ENCODE peak calls at places on chromosomes 2 and 18, in four cellular contexts. S is NCI-H1092, C is AG04449, D is NCI-H2081. M is an unnamed sample.

GRCh38 chr2:211077216-211077764 is 520.9 kb downstream of the CPS1 start:
- DNase-seq in S (no peak), C (no peak), D (peak), M (no peak)

GRCh38 chr2:222290691-222291484 is 7.9 kb downstream of the PAX3 start:
- DNase-seq in S (peak), C (no peak), D (no peak), M (no peak)

GRCh38 chr2:157785866-157786662 is 90.1 kb downstream of the ACVR1 start:
- DNase-seq in S (no peak), C (no peak), D (no peak), M (no peak)

GRCh38 chr2:230790981-230791380 is 73.8 kb upstream of the ITM2C start:
- DNase-seq in S (no peak), C (no peak), D (no peak), M (no peak)

GRCh38 chr2:152355411-152355831 is 20.4 kb downstream of the FMNL2 start:
- DNase-seq in S (no peak), C (no peak), D (no peak), M (no peak)

GRCh38 chr2:197613509-197613987 is 61.8 kb downstream of the RFTN2 start:
- DNase-seq in S (no peak), C (no peak), D (peak), M (peak)

GRCh38 chr2:65350714-65351113 is 81.7 kb downstream of the SPRED2 start:
- DNase-seq in S (no peak), C (no peak), D (no peak), M (no peak)

GRCh38 chr2:226799211-226799975 is at the start of gene IRS1:
- DNase-seq in S (no peak), C (no peak), D (peak), M (no peak)

GRCh38 chr2:43314299-43314927 is 88.0 kb upstream of the ZFP36L2 start:
- DNase-seq in S (no peak), C (no peak), D (no peak), M (no peak)

GRCh38 chr2:73203055-73203681 is 794 bp downstream of the NOTO start:
- DNase-seq in S (no peak), C (no peak), D (no peak), M (no peak)

GRCh38 chr2:36704475-36705150 is 8.1 kb downstream of the VIT start:
- DNase-seq in S (no peak), C (no peak), D (no peak), M (no peak)

GRCh38 chr2:175829741-175830140 is 172.3 kb downstream of the LNPK start:
- DNase-seq in S (no peak), C (no peak), D (no peak), M (no peak)

GRCh38 chr2:143205106-143205764 is 76.0 kb downstream of the ARHGAP15 start:
- DNase-seq in S (no peak), C (no peak), D (peak), M (no peak)

GRCh38 chr2:201362396-201362795 is 5.3 kb upstream of the FLACC1 start:
- DNase-seq in S (no peak), C (no peak), D (no peak), M (no peak)

GRCh38 chr2:220847587-220847986 is 724.5 kb downstream of the EPHA4 start:
- DNase-seq in S (no peak), C (peak), D (peak), M (peak)

GRCh38 chr2:210617732-210618330 is 61.4 kb downstream of the CPS1 start:
- DNase-seq in S (peak), C (no peak), D (peak), M (peak)

GRCh38 chr2:187215576-187216240 is 232.3 kb downstream of the CALCRL start:
- DNase-seq in S (no peak), C (no peak), D (no peak), M (no peak)

GRCh38 chr18:12288406-12288762 is 19.7 kb upstream of the TUBB6 start:
- DNase-seq in S (no peak), C (no peak), D (no peak), M (no peak)

GRCh38 chr2:231037202-231037730 is at the start of gene C2orf72:
- DNase-seq in S (no peak), C (no peak), D (peak), M (no peak)

GRCh38 chr2:15953143-15953630 is 12.8 kb downstream of the MYCN start:
- DNase-seq in S (no peak), C (no peak), D (no peak), M (no peak)

GRCh38 chr2:96205238-96205637 is 3.4 kb downstream of the STARD7 start:
- DNase-seq in S (no peak), C (no peak), D (peak), M (no peak)

GRCh38 chr2:200863655-200864205 is 728 bp downstream of the CLK1 start:
- DNase-seq in S (no peak), C (no peak), D (peak), M (no peak)

GRCh38 chr2:153543639-153544071 is 65.1 kb upstream of the RPRM start:
- DNase-seq in S (peak), C (no peak), D (peak), M (no peak)

GRCh38 chr2:109244750-109245382 is 115.9 kb downstream of the SH3RF3 start:
- DNase-seq in S (no peak), C (no peak), D (no peak), M (no peak)

GRCh38 chr2:132438650-132439030 is 22.0 kb downstream of the GPR39 start:
- DNase-seq in S (no peak), C (peak), D (peak), M (no peak)

GRCh38 chr18:56267334-56267733 is 371.1 kb downstream of the TXNL1 start:
- DNase-seq in S (no peak), C (no peak), D (no peak), M (no peak)

GRCh38 chr2:70656421-70657010 is 102.9 kb upstream of the TGFA start:
- DNase-seq in S (no peak), C (no peak), D (no peak), M (no peak)

GRCh38 chr2:121804997-121805766 is 49.7 kb downstream of the TSN start:
- DNase-seq in S (no peak), C (no peak), D (no peak), M (no peak)

M was measured in SHP77 treated with DMSO at 0.1 percent for 48 hours.